ENCODE peak calls at places on chromosomes 12 and 14, in seven cellular contexts. Z is colonic mucosa, W is esophagus muscularis mucosa, C is AG09309, P is lower leg skin, V is fibroblast of the aortic adventitia, X is endodermal cell. D is an unnamed sample.

GRCh38 chr14:61927521-61927920 is 165.3 kb downstream of the SNAPC1 start:
- DNase-seq in P (no peak), W (no peak), C (no peak), Z (no peak), X (peak; percentile 57), V (peak; percentile 19), D (no peak)

GRCh38 chr12:79555006-79555925 is 135.5 kb downstream of the PAWR start:
- DNase-seq in V (peak; percentile 86), W (no peak), Z (no peak), P (no peak), C (peak; percentile 29), X (no peak), D (peak; percentile 71)

GRCh38 chr12:49750027-49750977 is 8.9 kb downstream of the TMBIM6 start:
- DNase-seq in V (peak; percentile 86), Z (no peak), P (no peak), C (peak; percentile 57), X (no peak), W (no peak), D (no peak)

GRCh38 chr12:118750666-118751065 is 230.7 kb upstream of the SRRM4 start:
- DNase-seq in X (no peak), W (no peak), Z (no peak), P (no peak), V (no peak), C (no peak), D (no peak)

GRCh38 chr12:70190252-70191010 is 52.8 kb upstream of the CNOT2 start:
- DNase-seq in W (no peak), Z (no peak), X (no peak), P (no peak), V (peak; percentile 17), C (no peak), D (no peak)

GRCh38 chr12:52508211-52508610 is 12.0 kb downstream of the KRT5 start:
- DNase-seq in C (no peak), W (peak; percentile 88), Z (no peak), X (no peak), V (no peak), P (peak; percentile 13), D (no peak)

GRCh38 chr12:50936821-50937220 is 15.5 kb upstream of the HIGD1C start:
- DNase-seq in V (no peak), X (no peak), P (no peak), W (no peak), C (no peak), Z (no peak), D (no peak)

GRCh38 chr12:54304187-54304810 is 3.5 kb upstream of the NFE2 start:
- DNase-seq in X (peak; percentile 85), C (peak; percentile 21), V (peak; percentile 68), W (peak; percentile 93), P (peak; percentile 77), Z (peak; percentile 74), D (no peak)

GRCh38 chr14:36022765-36023415 is 153.6 kb downstream of the PTCSC3 start:
- DNase-seq in C (no peak), Z (no peak), W (no peak), P (no peak), V (no peak), X (no peak), D (no peak)

GRCh38 chr14:74975059-74975810 is 19.8 kb upstream of the PGF start:
- DNase-seq in W (peak; percentile 97), X (no peak), V (peak; percentile 29), P (no peak), C (no peak), Z (peak; percentile 53), D (no peak)

GRCh38 chr12:116420476-116420875 is 138.7 kb upstream of the MAP1LC3B2 start:
- DNase-seq in X (no peak), P (no peak), W (no peak), V (no peak), C (no peak), Z (no peak), D (no peak)

GRCh38 chr14:35333797-35334743 is 41.9 kb downstream of the PSMA6 start:
- DNase-seq in Z (no peak), V (no peak), X (peak; percentile 50), P (no peak), C (no peak), W (no peak), D (no peak)

GRCh38 chr12:27434673-27435565 is 11.6 kb upstream of the SMCO2 start:
- DNase-seq in Z (no peak), X (peak; percentile 66), C (no peak), P (no peak), V (peak; percentile 14), W (no peak), D (no peak)

GRCh38 chr14:103346286-103346685 is 12.2 kb downstream of the EIF5 start:
- DNase-seq in Z (no peak), C (no peak), X (no peak), W (no peak), V (no peak), P (no peak), D (no peak)

GRCh38 chr12:121795029-121795977 is 1.8 kb upstream of the RHOF start:
- DNase-seq in C (no peak), Z (peak; percentile 95), X (peak; percentile 99), W (peak; percentile 98), P (peak; percentile 86), V (peak; percentile 90), D (no peak)

GRCh38 chr14:46058964-46059580 is 592.5 kb downstream of the RPL10L start:
- DNase-seq in W (no peak), Z (no peak), C (no peak), P (no peak), X (no peak), V (no peak), D (no peak)

GRCh38 chr12:78617683-78618082 is 246.9 kb upstream of the SYT1 start:
- DNase-seq in W (no peak), V (no peak), Z (no peak), X (no peak), P (no peak), C (no peak), D (no peak)

GRCh38 chr14:92754956-92755355 is 6.5 kb upstream of the LGMN start:
- DNase-seq in P (no peak), W (no peak), Z (no peak), C (no peak), X (no peak), V (no peak), D (no peak)

GRCh38 chr12:93378373-93379310 is 917 bp downstream of the NUDT4 start:
- DNase-seq in X (peak; percentile 83), Z (peak; percentile 56), V (peak; percentile 66), C (peak; percentile 53), P (peak; percentile 27), W (peak; percentile 92), D (no peak)

GRCh38 chr14:24094839-24095195 is 706 bp downstream of the PCK2 start:
- DNase-seq in Z (no peak), W (no peak), V (peak; percentile 6), C (no peak), P (no peak), X (no peak), D (no peak)

GRCh38 chr12:47307680-47308399 is 228.1 kb upstream of the AMIGO2 start:
- DNase-seq in C (peak; percentile 40), V (peak; percentile 82), Z (peak; percentile 36), X (peak; percentile 82), W (peak; percentile 64), P (no peak), D (peak; percentile 46)

GRCh38 chr12:97805086-97805485 is 342.5 kb downstream of the RMST start:
- DNase-seq in P (no peak), C (no peak), V (no peak), W (no peak), X (no peak), Z (no peak), D (no peak)

GRCh38 chr14:74934476-74935339 is 11.6 kb upstream of the RPS6KL1 start:
- DNase-seq in P (no peak), V (no peak), C (no peak), Z (no peak), X (peak; percentile 64), W (no peak), D (no peak)

DNA sequence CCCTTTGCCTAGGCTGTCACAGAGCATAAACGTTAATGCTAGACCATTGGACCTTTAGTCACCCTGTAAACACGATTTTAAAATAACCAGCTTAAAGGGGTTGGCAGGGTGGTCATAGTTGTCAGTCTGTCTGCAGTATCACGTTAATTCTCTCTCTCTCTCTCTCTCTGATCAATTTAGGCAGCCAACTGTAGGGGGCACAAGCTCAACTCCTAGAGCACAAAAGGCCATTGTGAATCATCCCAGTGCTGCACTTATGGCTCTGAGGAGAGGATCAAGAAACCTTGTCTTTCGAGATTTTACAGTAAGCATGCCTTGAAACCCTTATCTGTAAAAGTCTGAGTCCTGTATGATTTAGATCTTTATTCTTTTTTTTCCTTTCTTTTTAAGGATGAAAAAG is 97.1 kb downstream of the SCAF11 start:
- DNase-seq in W (no peak), V (no peak), C (no peak), X (peak; percentile 80), P (no peak), Z (no peak), D (no peak)
- TF ChIP-seq CTCF in W (no peak), V (no peak), C (peak; percentile 26), X (peak; percentile 73), P (no peak), Z (no peak), D (peak; percentile 20)

GRCh38 chr14:101229666-101230065 is 326.1 kb upstream of the RTL1 start:
- DNase-seq in W (no peak), Z (peak; percentile 9), X (peak; percentile 20), P (no peak), V (no peak), C (no peak), D (no peak)
- H3K4me3 ChIP-seq in W (no peak overlapping the region), Z (no peak overlapping the region), X (no peak overlapping the region), P (no peak overlapping the region), V (no peak overlapping the region), C (no peak overlapping the region), D (no peak overlapping the region)

GRCh38 chr12:24851341-24851740 is 97.6 kb downstream of the BCAT1 start:
- DNase-seq in C (no peak), W (no peak), X (no peak), Z (no peak), P (no peak), V (no peak), D (no peak)

GRCh38 chr12:24851816-24852337 is 97.0 kb downstream of the BCAT1 start:
- DNase-seq in X (peak; percentile 81), W (no peak), C (no peak), V (no peak), Z (no peak), P (no peak), D (no peak)

GRCh38 chr12:24853588-24853987 is 95.3 kb downstream of the BCAT1 start:
- DNase-seq in V (peak; percentile 66), C (no peak), W (no peak), Z (no peak), P (no peak), X (no peak), D (no peak)

GRCh38 chr12:24853094-24853493 is 95.8 kb downstream of the BCAT1 start:
- DNase-seq in Z (no peak), C (no peak), V (no peak), P (no peak), X (no peak), W (no peak), D (no peak)

GRCh38 chr12:24852420-24852819 is 96.5 kb downstream of the BCAT1 start:
- DNase-seq in W (no peak), P (no peak), C (no peak), X (no peak), V (no peak), Z (no peak), D (no peak)
- TF ChIP-seq CTCF in W (no peak), P (no peak), C (peak; percentile 14), X (peak; percentile 94), V (peak; percentile 40), Z (no peak), D (peak; percentile 46)

DNA sequence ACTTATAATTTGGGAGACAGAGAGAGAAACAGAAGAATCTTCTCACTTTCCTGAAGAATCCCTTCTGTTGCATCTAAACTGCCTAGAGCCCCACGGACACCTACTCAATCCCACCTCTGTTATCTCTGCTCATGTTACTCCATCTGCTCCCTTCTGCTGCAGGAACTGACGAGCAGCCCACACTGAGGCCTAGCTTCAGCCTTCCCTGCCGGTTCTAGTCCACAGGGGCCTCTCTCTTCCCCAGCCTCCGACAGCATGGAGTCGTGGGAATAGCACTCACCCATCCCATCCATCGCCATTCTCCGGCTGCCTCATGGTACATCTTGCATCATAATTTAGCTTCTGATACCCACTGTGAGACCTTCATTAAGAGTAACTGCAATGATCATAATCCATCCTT is 4.0 kb downstream of the RAB15 start:
- DNase-seq in X (no peak), P (no peak), C (no peak), Z (no peak), V (no peak), W (no peak), D (no peak)
- H3K4me3 ChIP-seq in X (no peak overlapping the region), P (no peak overlapping the region), C (no peak overlapping the region), Z (no peak overlapping the region), V (no peak overlapping the region), W (no peak overlapping the region), D (no peak overlapping the region)